ENCODE peak calls at places on chromosomes 11 and 22, in seven cellular contexts. J, A, S, M, T, G and Q are unnamed samples.

GRCh38 chr22:19011075-19011474 is 75.0 kb upstream of the PRODH start:
- DNase-seq in J (no peak), A (no peak), S (no peak), M (no peak), T (no peak), G (no peak), Q (no peak)

GRCh38 chr22:43983808-43984207 is 28.6 kb downstream of the SAMM50 start:
- DNase-seq in J (no peak), A (no peak), S (no peak), M (no peak), T (no peak), G (no peak), Q (no peak)

GRCh38 chr11:118198370-118198769 is 21.9 kb upstream of the SCN2B start:
- DNase-seq in J (peak; percentile 79), A (no peak), S (peak; percentile 86), M (peak; percentile 71), T (peak; percentile 81), G (peak; percentile 78), Q (no peak)

GRCh38 chr11:57546869-57547518 is 9.6 kb downstream of the SMTNL1 start:
- DNase-seq in J (no peak), A (no peak), S (no peak), M (peak; percentile 63), T (peak; percentile 84), G (peak; percentile 81), Q (no peak)

GRCh38 chr11:64358907-64359711 is at the start of gene RPS6KA4:
- DNase-seq in J (peak; percentile 75), A (no peak), S (peak; percentile 72), M (peak; percentile 64), T (peak; percentile 97), G (peak; percentile 92), Q (peak; percentile 83)

GRCh38 chr11:73752903-73753302 is 8.0 kb downstream of the RAB6A start:
- DNase-seq in J (no peak), A (no peak), S (no peak), M (no peak), T (no peak), G (no peak), Q (no peak)

GRCh38 chr11:21911046-21911445 is 281.8 kb upstream of the ANO5 start:
- DNase-seq in J (no peak), A (no peak), S (no peak), M (no peak), T (no peak), G (no peak), Q (no peak)

GRCh38 chr22:30566125-30566524 is 8.3 kb downstream of the GAL3ST1 start:
- DNase-seq in J (no peak), A (no peak), S (no peak), M (no peak), T (no peak), G (no peak), Q (no peak)

GRCh38 chr11:70525466-70525865 is 127.1 kb downstream of the CTTN start:
- DNase-seq in J (no peak), A (no peak), S (no peak), M (no peak), T (no peak), G (no peak), Q (no peak)

GRCh38 chr11:59186130-59186594 is 14.2 kb downstream of the DTX4 start:
- DNase-seq in J (no peak), A (no peak), S (peak; percentile 79), M (no peak), T (peak; percentile 80), G (peak; percentile 41), Q (no peak)

GRCh38 chr11:78030429-78031325 is 7.6 kb upstream of the KCTD14 start:
- DNase-seq in J (no peak), A (peak; percentile 56), S (peak; percentile 84), M (peak; percentile 70), T (no peak), G (peak; percentile 41), Q (no peak)

GRCh38 chr11:118051611-118052461 is 25.0 kb upstream of the TMPRSS4 start:
- DNase-seq in J (no peak), A (no peak), S (no peak), M (no peak), T (no peak), G (no peak), Q (peak; percentile 41)

GRCh38 chr11:123537726-123538125 is 107.7 kb downstream of the GRAMD1B start:
- DNase-seq in J (no peak), A (no peak), S (no peak), M (no peak), T (no peak), G (no peak), Q (no peak)

GRCh38 chr11:108319541-108320145 is 96.8 kb downstream of the ATM start:
- DNase-seq in J (no peak), A (no peak), S (no peak), M (peak; percentile 31), T (no peak), G (peak; percentile 43), Q (no peak)

GRCh38 chr22:50735739-50736030 is 2.3 kb upstream of the ACR start:
- DNase-seq in J (no peak), A (no peak), S (no peak), M (no peak), T (no peak), G (no peak), Q (no peak)

GRCh38 chr22:25540912-25541660 is 23.4 kb upstream of the GRK3 start:
- DNase-seq in J (no peak), A (no peak), S (no peak), M (no peak), T (no peak), G (no peak), Q (no peak)
- H3K4me3 ChIP-seq in J (no peak overlapping the region), A (no peak overlapping the region), S (no peak overlapping the region), M (no peak overlapping the region), T (no peak overlapping the region), G (no peak overlapping the region), Q (no peak overlapping the region)

GRCh38 chr11:104823638-104824037 is 74.6 kb downstream of the CASP12 start:
- DNase-seq in J (no peak), A (no peak), S (no peak), M (peak; percentile 18), T (no peak), G (peak; percentile 3), Q (no peak)

DNA sequence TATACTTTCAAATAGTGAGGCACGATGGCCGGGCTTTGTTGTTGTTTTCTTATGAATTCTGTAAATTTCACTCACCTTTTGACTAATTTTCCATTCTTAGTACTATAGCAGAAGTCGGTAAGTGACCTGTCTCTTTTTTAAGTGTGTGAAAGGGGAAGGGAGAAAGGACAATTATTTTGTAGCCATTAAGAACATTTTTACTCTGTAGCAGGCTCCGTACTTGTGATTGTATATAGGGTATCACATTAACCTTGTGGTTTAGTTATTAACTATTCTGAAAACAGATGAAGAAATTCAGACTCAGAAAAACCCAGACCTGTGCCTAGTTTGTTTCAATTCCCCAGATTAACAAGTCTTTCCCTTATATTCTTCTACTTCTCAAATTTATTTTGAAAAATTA is 78.7 kb downstream of the CASP12 start:
- DNase-seq in J (no peak), A (no peak), S (no peak), M (no peak), T (no peak), G (no peak), Q (no peak)
- H3K4me3 ChIP-seq in J (no peak overlapping the region), A (no peak overlapping the region), S (no peak overlapping the region), M (no peak overlapping the region), T (no peak overlapping the region), G (no peak overlapping the region), Q (no peak overlapping the region)

DNA sequence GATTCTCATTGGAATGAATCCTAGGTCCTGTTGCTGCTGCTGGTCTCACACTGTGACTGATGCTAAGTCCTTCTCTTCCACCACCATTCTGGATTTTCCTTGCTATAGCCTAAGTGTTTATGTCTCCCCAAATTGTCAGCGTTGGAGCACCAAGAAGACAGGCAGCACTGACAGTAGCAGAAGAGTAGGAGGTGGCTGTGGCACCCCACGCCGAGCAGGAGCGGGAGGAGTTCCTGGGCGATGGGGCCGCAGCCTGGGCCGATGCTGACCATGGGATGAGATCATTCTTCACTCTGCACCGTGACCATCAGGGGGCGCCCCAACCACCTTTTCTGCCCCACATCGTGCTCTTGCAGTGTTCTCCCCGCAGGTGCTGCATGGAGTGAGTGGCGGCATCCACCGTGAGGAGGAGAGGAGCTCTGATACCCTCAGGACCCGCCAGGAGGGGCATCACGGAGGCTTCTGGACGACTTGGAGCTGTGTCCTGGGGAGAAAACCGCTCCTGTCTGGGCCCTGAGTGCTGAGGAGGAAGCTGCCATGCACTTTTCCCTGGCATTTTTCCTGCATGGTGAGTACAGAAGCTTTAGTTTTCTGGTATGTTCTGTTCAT is 57.0 kb downstream of the LRRC74B start:
- DNase-seq in J (peak; percentile 67), A (no peak), S (peak; percentile 66), M (peak; percentile 73), T (peak; percentile 93), G (peak; percentile 77), Q (no peak)
- H3K4me3 ChIP-seq in J (no peak overlapping the region), A (no peak overlapping the region), S (no peak overlapping the region), M (peak overlapping the region; percentile 20), T (no peak overlapping the region), G (no peak overlapping the region), Q (peak overlapping the region; percentile 11)

GRCh38 chr11:1946812-1947480 is at the start of gene MRPL23:
- DNase-seq in J (peak; percentile 24), A (no peak), S (no peak), M (no peak), T (no peak), G (no peak), Q (no peak)

GRCh38 chr11:1942541-1943260 is 4.4 kb upstream of the MRPL23 start:
- DNase-seq in J (peak; percentile 11), A (no peak), S (peak; percentile 25), M (no peak), T (no peak), G (no peak), Q (no peak)

GRCh38 chr11:1947592-1948237 is 583 bp downstream of the MRPL23 start:
- DNase-seq in J (no peak), A (no peak), S (no peak), M (no peak), T (no peak), G (no peak), Q (no peak)

GRCh38 chr11:1943576-1943975 is 3.6 kb upstream of the MRPL23 start:
- DNase-seq in J (peak; percentile 13), A (no peak), S (peak; percentile 27), M (no peak), T (peak; percentile 51), G (peak; percentile 9), Q (no peak)

DNA sequence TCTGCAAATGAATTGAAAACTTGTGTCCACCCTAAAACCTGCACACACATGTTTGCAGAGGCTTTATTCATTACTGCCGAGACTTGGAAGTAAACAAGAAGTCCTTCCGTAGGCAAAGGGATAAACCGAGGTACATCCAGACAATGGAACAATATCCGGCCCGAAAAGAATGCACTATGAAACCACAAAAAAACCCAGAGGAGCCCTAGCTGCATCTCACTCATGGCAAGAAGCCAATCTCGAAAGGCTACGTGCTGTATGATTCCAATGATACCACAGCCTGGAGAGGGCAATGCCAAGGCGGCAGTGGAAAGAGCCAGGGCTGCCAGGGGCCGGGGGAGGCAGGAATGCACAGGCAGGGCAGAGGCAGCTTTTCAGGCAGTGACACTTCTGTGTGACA is 3.2 kb upstream of the MRPL23 start:
- DNase-seq in J (peak; percentile 13), A (no peak), S (peak; percentile 17), M (peak; percentile 41), T (no peak), G (peak; percentile 36), Q (no peak)
- H3K4me3 ChIP-seq in J (no peak overlapping the region), A (no peak overlapping the region), S (no peak overlapping the region), M (no peak overlapping the region), T (no peak overlapping the region), G (no peak overlapping the region), Q (no peak overlapping the region)

GRCh38 chr11:66315498-66315885 is 1.4 kb downstream of the CD248 start:
- DNase-seq in J (no peak), A (no peak), S (no peak), M (no peak), T (no peak), G (peak; percentile 64), Q (no peak)
- H3K4me3 ChIP-seq in J (no peak overlapping the region), A (peak overlapping the region; percentile 24), S (no peak overlapping the region), M (peak overlapping the region; percentile 74), T (no peak overlapping the region), G (peak overlapping the region; percentile 87), Q (peak overlapping the region; percentile 83)